ENCODE peak calls at places on chromosomes 4 and X, in six cellular contexts. M is adrenal gland, R is suprapubic skin, A is heart right ventricle, P is IMR-90, Y is heart left ventricle. B is an unnamed sample. For H3K4me1, the result is how much of the 10 kb centered on the place peaks cover.

GRCh38 chrX:1400731-1401471 is 9.0 kb upstream of the SLC25A6 start:
- DNase-seq in M (no peak), R (no peak), A (peak), P (no peak), Y (peak), B (no peak)

GRCh38 chrX:12372111-12372510 is 233.8 kb downstream of the FRMPD4 start:
- DNase-seq in M (no peak), R (no peak), A (no peak), P (peak), Y (no peak), B (peak)

GRCh38 chrX:30893206-30893605 is 4.2 kb upstream of the TAB3 start:
- DNase-seq in M (no peak), R (no peak), A (no peak), P (no peak), Y (no peak), B (no peak)

GRCh38 chrX:119410027-119410819 is 11.1 kb downstream of the SLC25A43 start:
- DNase-seq in M (no peak), R (peak), A (no peak), P (peak), Y (no peak), B (peak)

GRCh38 chr4:102578819-102579218 is 77.7 kb downstream of the NFKB1 start:
- DNase-seq in M (no peak), R (no peak), A (no peak), P (no peak), Y (no peak), B (no peak)

GRCh38 chr4:119300072-119300387 is 21.9 kb downstream of the FABP2 start:
- DNase-seq in M (peak), R (no peak), A (peak), P (peak), Y (peak), B (no peak)

GRCh38 chr4:76219299-76220055 is 5.9 kb upstream of the SCARB2 start:
- DNase-seq in M (no peak), R (no peak), A (no peak), P (peak), Y (no peak), B (no peak)

GRCh38 chrX:152932144-152932543 is 34.3 kb downstream of the ZNF185 start:
- DNase-seq in M (no peak), R (no peak), A (no peak), P (no peak), Y (no peak), B (no peak)

GRCh38 chr4:25117274-25117673 is 43.0 kb downstream of the SEPSECS start:
- DNase-seq in M (no peak), R (no peak), A (no peak), P (no peak), Y (no peak), B (no peak)

GRCh38 chr4:24896977-24897376 is 15.9 kb downstream of the CCDC149 start:
- DNase-seq in M (no peak), R (no peak), A (no peak), P (no peak), Y (no peak), B (no peak)

GRCh38 chr4:150126880-150127236 is 48.6 kb downstream of the DCLK2 start:
- DNase-seq in M (no peak), R (no peak), A (no peak), P (peak), Y (no peak), B (peak)

GRCh38 chrX:37685452-37686347 is at the start of gene XK:
- DNase-seq in M (peak), R (no peak), A (peak), P (no peak), Y (peak), B (no peak)

GRCh38 chrX:104112326-104112951 is at the start of gene ZCCHC18:
- DNase-seq in M (peak), R (no peak), A (peak), P (peak), Y (peak), B (no peak)

GRCh38 chrX:44742480-44743155 is 101.2 kb upstream of the DUSP21 start:
- DNase-seq in M (no peak), R (no peak), A (no peak), P (no peak), Y (no peak), B (no peak)

GRCh38 chr4:184397516-184398163 is 76.7 kb downstream of the IRF2 start:
- DNase-seq in M (peak), R (no peak), A (no peak), P (no peak), Y (no peak), B (no peak)

GRCh38 chrX:152245231-152245630 is 106.9 kb upstream of the MAGEA10 start:
- DNase-seq in M (no peak), R (no peak), A (no peak), P (no peak), Y (no peak), B (peak)

GRCh38 chrX:153582896-153583295 is 16.0 kb downstream of the CCNQ start:
- DNase-seq in M (no peak), R (no peak), A (peak), P (peak), Y (peak), B (peak)

GRCh38 chr4:120853101-120853940 is 69.2 kb downstream of the PRDM5 start:
- DNase-seq in M (no peak), R (no peak), A (no peak), P (peak), Y (no peak), B (no peak)

DNA sequence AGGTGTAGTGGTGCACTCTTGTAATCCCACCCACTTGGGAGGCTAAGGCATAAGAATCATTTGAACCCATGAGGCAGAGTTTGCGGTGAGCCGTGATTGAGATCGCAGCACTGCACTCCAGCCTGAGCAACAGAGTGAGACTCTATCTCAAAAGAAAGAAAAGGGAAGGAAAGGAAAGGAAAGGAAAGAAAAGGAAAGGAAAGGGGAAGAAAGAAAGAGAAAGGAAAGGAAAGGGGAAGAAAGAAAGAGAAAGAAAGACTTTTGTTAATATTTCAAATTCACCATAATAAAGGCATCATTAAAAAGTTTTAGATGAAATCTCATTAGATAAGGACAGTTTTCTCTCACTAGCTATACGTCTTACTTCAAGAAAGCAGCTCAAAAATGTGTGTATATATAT is 660.5 kb upstream of the ATOH1 start:
- DNase-seq in M (no peak), R (no peak), A (no peak), P (no peak), Y (no peak), B (no peak)
- H3K27ac ChIP-seq in M (no peak), R (no peak), A (no peak), P (no peak), Y (no peak), B (no peak)

DNA sequence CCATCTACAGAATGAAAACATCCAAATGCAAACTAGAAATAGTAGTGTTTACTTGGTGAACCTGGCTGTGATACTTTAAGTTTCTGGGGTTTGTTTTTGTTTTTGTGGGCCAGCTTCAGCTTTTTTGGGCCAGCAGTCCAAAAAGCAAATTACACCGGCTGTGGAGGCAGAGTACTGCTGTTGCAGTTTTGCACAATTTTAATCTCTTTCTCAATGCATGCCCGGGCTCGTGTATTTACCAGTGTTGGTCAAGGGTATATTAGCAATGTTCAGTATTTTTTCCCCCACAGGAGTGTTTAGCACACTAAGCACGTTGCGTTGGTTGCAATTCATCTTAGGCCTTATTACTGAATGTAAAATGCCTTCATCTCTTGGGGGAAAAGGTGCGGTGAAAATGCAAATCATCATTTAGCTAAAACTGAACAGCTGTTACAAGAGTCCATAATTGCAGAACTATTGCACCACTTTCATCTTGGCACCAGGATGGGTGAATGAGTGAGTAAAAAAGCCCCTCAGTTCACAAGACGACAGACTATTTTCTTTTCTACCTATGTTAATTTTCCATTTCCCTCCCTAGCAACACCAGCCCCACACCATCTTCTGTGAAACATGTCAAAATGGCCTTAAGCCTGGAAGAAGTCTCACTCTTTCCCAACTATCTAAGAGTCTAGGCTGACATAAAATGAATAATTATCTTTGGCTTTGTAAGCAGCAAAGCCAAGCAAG is 1.8 kb upstream of the CNOT6L start:
- DNase-seq in M (no peak), R (no peak), A (no peak), P (no peak), Y (no peak), B (peak)
- H3K4me1 ChIP-seq in M (under half), R (under half), A (under half), P (under half), Y (under half), B (under half)

GRCh38 chrX:106615041-106615440 is 3.3 kb downstream of the RADX start:
- DNase-seq in M (no peak), R (no peak), A (no peak), P (no peak), Y (no peak), B (no peak)

GRCh38 chrX:106621836-106622235 is 10.1 kb downstream of the RADX start:
- DNase-seq in M (no peak), R (no peak), A (no peak), P (no peak), Y (no peak), B (no peak)

DNA sequence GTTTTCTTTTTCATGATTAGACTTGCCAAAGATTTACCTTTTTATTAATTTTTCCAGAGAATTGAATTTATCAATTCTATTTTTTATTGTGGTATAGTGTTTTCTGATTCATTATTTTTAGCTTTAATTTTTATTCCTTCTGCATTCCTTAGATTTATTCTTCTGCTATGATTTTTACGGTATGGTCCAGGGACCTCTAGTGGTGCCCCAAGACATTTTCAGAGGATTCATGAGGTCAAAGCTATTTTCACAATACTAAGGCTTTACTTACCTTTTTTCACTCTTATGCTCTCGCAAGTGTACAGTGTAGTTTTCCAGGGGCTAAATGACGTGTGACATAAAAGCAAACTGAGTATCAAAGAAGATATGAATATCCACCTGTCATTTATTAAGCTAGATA is 8.0 kb downstream of the RADX start:
- DNase-seq in M (no peak), R (no peak), A (no peak), P (peak), Y (no peak), B (no peak)
- TF ChIP-seq CTCF in M (peak), R (no peak), A (no peak), P (peak), Y (peak), B (peak)

DNA sequence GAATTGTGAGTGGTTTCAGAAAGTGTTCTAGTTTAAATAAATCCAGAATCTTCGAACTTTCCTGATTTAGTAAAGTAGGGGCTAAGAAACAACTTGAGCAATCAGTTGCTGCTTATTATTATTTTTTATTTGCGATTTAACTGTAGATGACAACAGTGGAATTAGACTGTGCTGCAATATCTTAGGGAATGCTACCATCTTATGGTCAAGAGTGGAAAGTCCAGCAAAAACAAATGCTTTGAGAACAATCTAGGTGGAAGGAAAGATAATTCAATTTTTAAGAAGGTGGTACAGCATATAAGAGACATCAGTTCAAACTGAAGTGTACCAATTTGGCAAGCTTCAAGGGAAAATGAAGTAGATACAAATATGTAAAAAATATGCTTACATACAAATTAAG is 73.3 kb downstream of the CYLC1 start:
- DNase-seq in M (no peak), R (no peak), A (no peak), P (no peak), Y (no peak), B (no peak)
- H3K27ac ChIP-seq in M (no peak), R (no peak), A (no peak), P (no peak), Y (no peak), B (no peak)

GRCh38 chr4:2870098-2870497 is 26.5 kb downstream of the ADD1 start:
- DNase-seq in M (no peak), R (no peak), A (no peak), P (no peak), Y (no peak), B (no peak)
- H3K4me1 ChIP-seq in M (under half), R (half or more), A (half or more), P (under half), Y (under half), B (under half)

GRCh38 chr4:185589067-185589844 is 53.9 kb upstream of the PDLIM3 start:
- DNase-seq in M (no peak), R (no peak), A (no peak), P (peak), Y (no peak), B (no peak)

GRCh38 chr4:185590982-185591381 is 55.7 kb upstream of the PDLIM3 start:
- DNase-seq in M (no peak), R (no peak), A (no peak), P (no peak), Y (no peak), B (no peak)

GRCh38 chr4:185591679-185592141 is 56.4 kb upstream of the PDLIM3 start:
- DNase-seq in M (peak), R (no peak), A (no peak), P (peak), Y (no peak), B (peak)

GRCh38 chr4:185592438-185592837 is 57.1 kb upstream of the PDLIM3 start:
- DNase-seq in M (no peak), R (no peak), A (no peak), P (no peak), Y (no peak), B (no peak)

GRCh38 chr4:185592845-185593488 is 57.7 kb upstream of the PDLIM3 start:
- DNase-seq in M (no peak), R (no peak), A (no peak), P (no peak), Y (no peak), B (no peak)
- TF ChIP-seq CTCF in M (no peak), R (no peak), A (no peak), P (peak), Y (no peak), B (peak)

GRCh38 chrX:66030505-66031317 is 9.2 kb downstream of the VSIG4 start:
- DNase-seq in M (no peak), R (no peak), A (no peak), P (peak), Y (no peak), B (no peak)
- H3K27ac ChIP-seq in M (no peak), R (no peak), A (no peak), P (no peak), Y (no peak), B (no peak)